ENCODE peak calls at places on chromosome 11, in four cellular contexts. O, V, M and L are unnamed samples.

GRCh38 chr11:33701831-33702230 is 1.2 kb upstream of the C11orf91 start:
- DNase-seq in O (peak; percentile 49), V (peak; percentile 92), M (no peak), L (no peak)

GRCh38 chr11:103091024-103091423 is 936 bp downstream of the DCUN1D5 start:
- DNase-seq in V (peak; percentile 69), O (no peak), M (no peak), L (no peak)

GRCh38 chr11:83118814-83119213 is 38.1 kb upstream of the PCF11 start:
- DNase-seq in O (no peak), V (no peak), M (no peak), L (no peak)

GRCh38 chr11:46490576-46491100 is 99.1 kb upstream of the CHRM4 start:
- DNase-seq in O (no peak), M (no peak), V (no peak), L (no peak)

GRCh38 chr11:1767399-1768140 is 3.8 kb upstream of the CTSD start:
- DNase-seq in O (no peak), M (no peak), V (peak; percentile 50), L (no peak)

GRCh38 chr11:101975734-101976133 is 59.4 kb upstream of the ANGPTL5 start:
- DNase-seq in O (no peak), M (no peak), V (no peak), L (no peak)

GRCh38 chr11:35082322-35083180 is 56.4 kb upstream of the CD44 start:
- DNase-seq in V (peak; percentile 90), O (peak; percentile 66), M (peak; percentile 84), L (no peak)

GRCh38 chr11:74926304-74927030 is 22.4 kb downstream of the XRRA1 start:
- DNase-seq in M (no peak), O (no peak), V (no peak), L (no peak)

GRCh38 chr11:9760180-9760550 is 96.3 kb downstream of the SWAP70 start:
- DNase-seq in O (peak; percentile 73), M (no peak), V (peak; percentile 96), L (no peak)